ENCODE peak calls at places on chromosomes 6 and 20, in six cellular contexts. B, N, O, K, I and F are unnamed samples. For H3K4me1, the result is how much of the 10 kb centered on the place peaks cover.

GRCh38 chr6:14113951-14114350 is 3.6 kb upstream of the CD83 start:
- ATAC-seq in K (no peak), O (no peak), I (no peak), N (no peak), B (no peak), F (no peak)

GRCh38 chr20:63325554-63326313 is 32.7 kb downstream of the COL20A1 start:
- ATAC-seq in O (no peak), B (no peak), N (no peak), K (no peak), I (no peak), F (no peak)

GRCh38 chr6:41426438-41426851 is 91.0 kb downstream of the NCR2 start:
- ATAC-seq in I (peak), B (peak), O (peak), N (no peak), K (no peak), F (no peak)

GRCh38 chr6:14584450-14584849 is 466.9 kb downstream of the CD83 start:
- ATAC-seq in B (no peak), O (peak), N (no peak), K (no peak), I (peak), F (no peak)

GRCh38 chr6:137631323-137631722 is 137.1 kb upstream of the OLIG3 start:
- ATAC-seq in I (no peak), B (peak), O (no peak), N (no peak), K (no peak), F (no peak)

GRCh38 chr6:122833229-122833556 is 44.1 kb downstream of the SMPDL3A start:
- ATAC-seq in O (no peak), I (no peak), N (no peak), K (no peak), B (no peak), F (no peak)

GRCh38 chr6:128172752-128173151 is 271.9 kb upstream of the THEMIS start:
- ATAC-seq in I (no peak), B (no peak), O (peak), K (no peak), N (no peak), F (no peak)

GRCh38 chr6:165010556-165011535 is 298.6 kb downstream of the C6orf118 start:
- ATAC-seq in I (no peak), N (no peak), O (no peak), K (no peak), B (no peak), F (no peak)

GRCh38 chr20:10659651-10660601 is 13.9 kb downstream of the JAG1 start:
- ATAC-seq in O (peak), K (peak), B (no peak), N (peak), I (no peak), F (no peak)

GRCh38 chr6:104229057-104229456 is 630.7 kb downstream of the HACE1 start:
- ATAC-seq in B (no peak), I (no peak), K (no peak), N (no peak), O (no peak), F (no peak)

GRCh38 chr20:51412991-51413471 is 129.5 kb downstream of the NFATC2 start:
- ATAC-seq in K (no peak), B (no peak), O (peak), N (no peak), I (no peak), F (peak)

GRCh38 chr6:45946352-45946751 is 69.3 kb downstream of the CLIC5 start:
- ATAC-seq in B (peak), O (peak), I (peak), N (peak), K (peak), F (peak)

GRCh38 chr20:61331542-61331941 is 79.5 kb downstream of the CDH4 start:
- ATAC-seq in O (peak), N (peak), B (no peak), I (no peak), K (no peak), F (no peak)

GRCh38 chr6:40436685-40437604 is 150.2 kb downstream of the LRFN2 start:
- ATAC-seq in K (no peak), O (no peak), I (no peak), N (no peak), B (peak), F (no peak)

GRCh38 chr6:42441661-42442081 is 10.1 kb downstream of the TRERF1 start:
- ATAC-seq in O (no peak), I (no peak), B (no peak), N (no peak), K (no peak), F (peak)

GRCh38 chr6:42436825-42437224 is 14.9 kb downstream of the TRERF1 start:
- ATAC-seq in O (no peak), B (no peak), N (no peak), I (no peak), K (no peak), F (no peak)

GRCh38 chr6:42443312-42444075 is 8.2 kb downstream of the TRERF1 start:
- ATAC-seq in O (no peak), I (no peak), B (no peak), N (no peak), K (no peak), F (no peak)

GRCh38 chr6:42440027-42440426 is 11.7 kb downstream of the TRERF1 start:
- ATAC-seq in B (no peak), K (peak), I (peak), N (no peak), O (no peak), F (no peak)

GRCh38 chr6:42441059-42441471 is 10.7 kb downstream of the TRERF1 start:
- ATAC-seq in O (no peak), N (peak), B (no peak), K (no peak), I (no peak), F (peak)
- TF ChIP-seq EP300 in O (no peak), N (no peak), B (no peak), K (no peak), I (no peak), F (no peak)

GRCh38 chr6:54431466-54431865 is 123.2 kb downstream of the TINAG start:
- ATAC-seq in N (no peak), K (no peak), I (no peak), B (peak), O (no peak), F (no peak)

GRCh38 chr6:54427396-54427910 is 119.2 kb downstream of the TINAG start:
- ATAC-seq in K (no peak), I (no peak), O (no peak), N (no peak), B (no peak), F (no peak)

GRCh38 chr6:54428437-54428836 is 120.2 kb downstream of the TINAG start:
- ATAC-seq in N (no peak), B (peak), K (no peak), O (no peak), I (no peak), F (no peak)

GRCh38 chr6:54426995-54427394 is 118.8 kb downstream of the TINAG start:
- ATAC-seq in I (no peak), O (no peak), K (no peak), B (peak), N (no peak), F (no peak)
- H3K4me1 ChIP-seq in I (under half), O (under half), K (under half), B (under half), N (under half), F (under half)

DNA sequence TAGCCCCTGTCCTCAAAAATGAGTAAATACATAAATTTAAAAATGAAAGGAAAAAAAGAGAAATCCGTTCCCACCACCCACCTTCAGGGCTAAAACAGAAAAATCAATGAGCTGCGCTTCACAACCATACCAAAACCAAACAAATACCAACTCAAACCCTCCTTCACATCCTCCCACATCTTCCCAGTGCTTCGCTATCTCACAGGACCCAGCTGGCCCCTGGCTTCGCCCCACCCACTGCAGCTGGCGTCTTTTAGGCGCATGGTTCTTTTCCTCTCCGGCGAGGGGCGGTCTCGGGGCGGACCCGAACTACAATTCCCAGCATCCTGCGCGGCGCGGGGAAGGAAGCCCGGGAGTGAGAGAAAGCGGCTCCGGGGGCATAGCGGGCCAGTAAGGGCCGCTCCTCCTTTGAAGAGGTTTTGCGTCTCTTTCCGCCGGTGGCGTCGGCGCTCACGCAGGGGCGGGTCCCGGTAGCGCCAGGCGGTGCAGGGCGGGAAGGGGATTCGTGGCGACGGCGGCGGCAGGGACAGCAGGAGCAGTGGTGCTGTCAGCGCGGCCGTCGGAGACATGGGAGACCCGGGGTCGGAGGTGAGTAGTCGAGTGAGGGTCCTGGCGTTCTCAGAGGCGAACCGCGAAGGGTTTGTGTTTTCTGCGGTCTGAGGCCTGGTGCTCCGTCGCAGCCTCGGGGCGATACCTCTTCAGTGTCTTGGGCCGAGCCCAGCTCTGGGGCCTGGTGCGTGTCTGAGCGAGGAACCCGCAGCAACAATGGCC is at the start of gene ZNF451:
- ATAC-seq in N (peak), I (peak), O (peak), K (peak), B (peak), F (peak)
- TF ChIP-seq EP300 in N (no peak), I (peak), O (no peak), K (no peak), B (no peak), F (no peak)

GRCh38 chr20:53829706-53830521 is 236.3 kb upstream of the ZNF217 start:
- ATAC-seq in N (peak), K (peak), I (peak), O (peak), B (peak), F (peak)
- H3K4me1 ChIP-seq in N (under half), K (half or more), I (under half), O (half or more), B (under half), F (under half)

GRCh38 chr6:151087861-151088598 is 151.7 kb upstream of the AKAP12 start:
- ATAC-seq in I (peak), O (peak), B (no peak), K (peak), N (peak), F (no peak)
- TF ChIP-seq EP300 in I (peak), O (no peak), B (no peak), K (no peak), N (no peak), F (no peak)

DNA sequence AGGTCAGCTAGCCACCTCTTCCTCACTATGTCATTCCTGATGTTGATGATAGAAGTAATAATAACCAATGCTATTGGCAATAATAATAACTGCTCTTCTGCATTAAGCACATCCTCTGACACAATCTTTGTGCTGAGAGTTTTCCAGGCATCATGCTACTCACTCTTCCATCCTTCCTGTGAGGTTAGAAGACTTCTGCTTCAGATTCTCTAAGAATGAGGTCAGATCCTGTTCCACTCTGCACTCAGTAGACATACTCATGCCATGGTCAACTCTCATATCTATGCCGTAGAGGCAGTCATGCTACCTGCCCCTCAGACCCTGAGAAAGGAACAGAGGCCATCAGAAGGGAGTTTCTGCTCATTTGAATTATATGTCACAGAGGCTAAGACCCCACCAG is 98.1 kb upstream of the TOP1 start:
- ATAC-seq in O (no peak), B (no peak), K (no peak), N (no peak), I (no peak), F (no peak)
- H3K4me1 ChIP-seq in O (under half), B (under half), K (under half), N (under half), I (under half), F (under half)

GRCh38 chr6:36195471-36196048 is 984 bp upstream of the BRPF3 start:
- ATAC-seq in K (no peak), I (no peak), N (no peak), B (no peak), O (no peak), F (no peak)
- TF ChIP-seq EP300 in K (no peak), I (no peak), N (no peak), B (no peak), O (no peak), F (no peak)

GRCh38 chr20:44187054-44187762 is at the start of gene JPH2:
- ATAC-seq in N (peak), B (peak), I (no peak), O (peak), K (peak), F (peak)
- H3K4me1 ChIP-seq in N (under half), B (under half), I (under half), O (under half), K (under half), F (under half)